ENCODE peak calls at places on chromosomes 16 and 17, in ten cellular contexts. L is globus pallidus; Z is T1000; C is DMS 273 treated with DMSO at 0.1 percent for 48 hours; T is stimulated activated CD4-positive, alpha-beta T cell treated with anti-CD3 and anti-CD28 coated beads, Interleukin-2, amount 100 ng/mL, for 48 hours; J is CD4-positive, alpha-beta memory T cell; O is stimulated activated effector memory CD8-positive, alpha-beta T cell treated with anti-CD3 and anti-CD28 coated beads, Interleukin-12 subunit alpha, Interleukin-12 subunit beta, amount 100 ng/mL, for 72 hours; E is head of caudate nucleus; B is GDM1; F is activated T-cell treated with anti-CD3 and anti-CD28 coated beads, Interleukin-2, amount 50 U/mL, for 48 hours. S is an unnamed sample.

GRCh38 chr17:49996495-49997255 is 1.7 kb upstream of the DLX3 start:
- DNase-seq in L (no peak), Z (peak), C (no peak), T (peak), J (peak), O (peak), E (peak), B (peak), F (peak), S (no peak)

GRCh38 chr17:79960788-79961522 is 74.7 kb downstream of the TBC1D16 start:
- DNase-seq in L (no peak), Z (no peak), C (no peak), T (no peak), J (no peak), O (no peak), E (no peak), B (no peak), F (no peak), S (no peak)

GRCh38 chr17:78716814-78717393 is 65.2 kb downstream of the CYTH1 start:
- DNase-seq in L (peak), Z (no peak), C (peak), T (no peak), J (no peak), O (no peak), E (peak), B (no peak), F (no peak), S (no peak)

GRCh38 chr16:11621920-11622651 is 35.4 kb upstream of the LITAF start:
- DNase-seq in L (no peak), Z (no peak), C (no peak), T (no peak), J (peak), O (peak), E (no peak), B (no peak), F (peak), S (no peak)

GRCh38 chr16:20799599-20799998 is 6.7 kb downstream of the ERI2 start:
- DNase-seq in L (no peak), Z (no peak), C (peak), T (no peak), J (peak), O (no peak), E (no peak), B (no peak), F (no peak), S (no peak)

GRCh38 chr16:67055712-67056487 is 27.0 kb downstream of the CBFB start:
- DNase-seq in L (peak), Z (no peak), C (no peak), T (no peak), J (no peak), O (no peak), E (no peak), B (no peak), F (no peak), S (no peak)

GRCh38 chr17:20121359-20122235 is 112.4 kb downstream of the SPECC1 start:
- DNase-seq in L (peak), Z (peak), C (peak), T (peak), J (peak), O (peak), E (peak), B (peak), F (peak), S (no peak)

GRCh38 chr17:56165017-56165720 is 11.9 kb downstream of the ANKFN1 start:
- DNase-seq in L (no peak), Z (no peak), C (no peak), T (no peak), J (no peak), O (no peak), E (no peak), B (no peak), F (no peak), S (no peak)

GRCh38 chr16:35510701-35511100 is 2051.3 kb downstream of the TP53TG3F start:
- DNase-seq in L (no peak), Z (no peak), C (no peak), T (no peak), J (no peak), O (no peak), E (no peak), B (no peak), F (no peak), S (no peak)

GRCh38 chr17:10119203-10120112 is 78.9 kb downstream of the GAS7 start:
- DNase-seq in L (no peak), Z (no peak), C (no peak), T (no peak), J (no peak), O (no peak), E (no peak), B (peak), F (peak), S (peak)

GRCh38 chr17:79587945-79588344 is 22.9 kb downstream of the RBFOX3 start:
- DNase-seq in L (no peak), Z (no peak), C (no peak), T (no peak), J (no peak), O (no peak), E (no peak), B (no peak), F (no peak), S (no peak)

GRCh38 chr17:29093090-29093871 is 50.3 kb downstream of the PIPOX start:
- DNase-seq in L (no peak), Z (no peak), C (no peak), T (no peak), J (no peak), O (no peak), E (no peak), B (no peak), F (no peak), S (no peak)

GRCh38 chr17:2880050-2880449 is 83.8 kb downstream of the RAP1GAP2 start:
- DNase-seq in L (no peak), Z (no peak), C (no peak), T (no peak), J (no peak), O (no peak), E (no peak), B (no peak), F (no peak), S (no peak)

GRCh38 chr17:74736423-74737298 is at the start of gene RAB37:
- DNase-seq in L (no peak), Z (peak), C (no peak), T (no peak), J (peak), O (peak), E (no peak), B (peak), F (peak), S (peak)

GRCh38 chr17:9205520-9206159 is 184.3 kb downstream of the NTN1 start:
- DNase-seq in L (no peak), Z (no peak), C (no peak), T (no peak), J (no peak), O (no peak), E (no peak), B (no peak), F (no peak), S (no peak)

GRCh38 chr16:67339453-67339852 is 12.8 kb downstream of the LRRC36 start:
- DNase-seq in L (no peak), Z (no peak), C (peak), T (no peak), J (no peak), O (no peak), E (no peak), B (no peak), F (no peak), S (no peak)

S was measured in GF-D8.